ENCODE peak calls at places on chromosomes 4 and X, in five cellular contexts. X is fibroblast of lung; R is Peyer's patch; E is stimulated activated CD4-positive, alpha-beta T cell treated with anti-CD3 and anti-CD28 coated beads, Interleukin-12 subunit alpha, Interleukin-12 subunit beta, amount 100 ng/mL, for 4 hours; P is T-helper 9 cell. U is an unnamed sample.

GRCh38 chr4:40180356-40180755 is 16.5 kb upstream of the RHOH start:
- DNase-seq in R (no peak), E (no peak), X (peak), P (no peak), U (no peak)

GRCh38 chr4:139558235-139559094 is 2.4 kb upstream of the SETD7 start:
- DNase-seq in R (no peak), P (no peak), E (no peak), X (no peak), U (no peak)

GRCh38 chr4:81565137-81565870 is 93.6 kb upstream of the RASGEF1B start:
- DNase-seq in E (no peak), X (peak), P (no peak), R (peak), U (peak)

GRCh38 chr4:6855692-6856297 is 53.8 kb upstream of the TBC1D14 start:
- DNase-seq in E (no peak), R (no peak), P (no peak), X (peak), U (no peak)

GRCh38 chrX:148806145-148806868 is 305.9 kb downstream of the AFF2 start:
- DNase-seq in R (no peak), X (no peak), E (no peak), P (no peak), U (no peak)

GRCh38 chr4:41880022-41880837 is 55.0 kb upstream of the TMEM33 start:
- DNase-seq in R (no peak), X (no peak), P (no peak), E (no peak), U (no peak)

GRCh38 chr4:180635276-180635675 is 1607.9 kb upstream of the TENM3 start:
- DNase-seq in E (no peak), R (no peak), P (no peak), X (no peak), U (no peak)

GRCh38 chr4:121594796-121595526 is 101.8 kb downstream of the ANXA5 start:
- DNase-seq in P (no peak), E (no peak), X (peak), R (no peak), U (no peak)

GRCh38 chr4:39977489-39978377 is at the start of gene PDS5A:
- DNase-seq in X (peak), E (peak), P (peak), R (peak), U (peak)

GRCh38 chrX:120726294-120726693 is 96.4 kb upstream of the C1GALT1C1 start:
- DNase-seq in X (no peak), P (no peak), R (no peak), E (no peak), U (no peak)

GRCh38 chr4:11799182-11799581 is 370.5 kb upstream of the HS3ST1 start:
- DNase-seq in X (no peak), R (no peak), E (no peak), P (no peak), U (no peak)

GRCh38 chr4:29756966-29757365 is 963.2 kb upstream of the PCDH7 start:
- DNase-seq in R (no peak), X (no peak), E (no peak), P (no peak), U (no peak)

GRCh38 chr4:139988863-139989765 is 164.9 kb downstream of the MAML3 start:
- DNase-seq in R (no peak), E (peak), X (peak), P (no peak), U (no peak)

GRCh38 chr4:79050521-79050880 is 111.3 kb upstream of the PAQR3 start:
- DNase-seq in R (no peak), E (no peak), P (no peak), X (no peak), U (no peak)

U was measured in left lobe of liver.